ENCODE peak calls at places on chromosome 22, in nine cellular contexts. N is prostate gland; Y is anterior cingulate cortex; U is GM13976; Z is activated CD4-positive, alpha-beta T cell treated with anti-CD3 and anti-CD28 coated beads, Interleukin-2, amount 10 ng/mL, durations not matched to agents 7 days and 5 days; I is Caki2; F is endothelial cell; K is stimulated activated CD8-positive, alpha-beta memory T cell treated with anti-CD3 and anti-CD28 coated beads, Interleukin-4, amount 100 ng/mL, for 4 hours; O is stimulated activated CD4-positive, alpha-beta T cell treated with anti-CD3 and anti-CD28 coated beads, Interleukin-4, amount 100 ng/mL, for 24 hours. M is an unnamed sample.

GRCh38 chr22:17172172-17172833 is 13.2 kb upstream of the HDHD5 start:
- DNase-seq in Z (no peak), U (no peak), N (peak; percentile 55), I (no peak), Y (no peak), F (peak; percentile 17), K (no peak), O (no peak), M (peak; percentile 42)

GRCh38 chr22:24106385-24107381 is 74.6 kb upstream of the SUSD2 start:
- DNase-seq in F (no peak), U (peak; percentile 45), N (no peak), K (peak; percentile 8), Z (peak; percentile 17), O (peak; percentile 5), Y (no peak), I (no peak), M (no peak)

GRCh38 chr22:48037618-48038017 is 1275.2 kb downstream of the TBC1D22A start:
- DNase-seq in O (no peak), I (no peak), Z (no peak), U (no peak), F (no peak), K (no peak), Y (no peak), N (no peak), M (no peak)

GRCh38 chr22:32745251-32745995 is 56.1 kb upstream of the TIMP3 start:
- DNase-seq in Y (no peak), U (no peak), F (peak; percentile 41), N (peak; percentile 30), K (no peak), O (no peak), I (no peak), Z (no peak), M (no peak)

GRCh38 chr22:35905894-35906293 is 122.7 kb downstream of the RBFOX2 start:
- DNase-seq in Y (no peak), K (no peak), Z (no peak), N (no peak), I (no peak), U (no peak), O (no peak), F (no peak), M (no peak)

GRCh38 chr22:35230839-35231584 is 26.3 kb upstream of the HMGXB4 start:
- DNase-seq in K (no peak), O (no peak), F (no peak), Z (peak; percentile 8), Y (no peak), N (no peak), I (no peak), U (no peak), M (no peak)

GRCh38 chr22:23110922-23111527 is 30.8 kb downstream of the RSPH14 start:
- DNase-seq in U (no peak), K (no peak), F (no peak), I (no peak), O (no peak), Y (peak; percentile 66), Z (no peak), N (no peak), M (no peak)

GRCh38 chr22:17984114-17984513 is 40.2 kb downstream of the MICAL3 start:
- DNase-seq in Z (no peak), Y (no peak), I (no peak), N (no peak), F (no peak), O (no peak), U (no peak), K (no peak), M (no peak)

GRCh38 chr22:24161909-24162308 is 19.4 kb upstream of the SUSD2 start:
- DNase-seq in Z (no peak), K (no peak), F (no peak), I (no peak), U (no peak), N (peak; percentile 70), Y (peak; percentile 12), O (no peak), M (no peak)

GRCh38 chr22:34122064-34122463 is 201.8 kb upstream of the LARGE1 start:
- DNase-seq in K (no peak), U (no peak), O (no peak), Y (no peak), Z (no peak), I (no peak), F (no peak), N (no peak), M (no peak)

GRCh38 chr22:47613606-47614350 is 851.3 kb downstream of the TBC1D22A start:
- DNase-seq in U (no peak), K (no peak), I (no peak), N (no peak), F (no peak), Y (no peak), O (no peak), Z (no peak), M (no peak)

GRCh38 chr22:43128928-43129424 is 14.2 kb downstream of the MCAT start:
- DNase-seq in U (peak; percentile 69), K (no peak), N (no peak), Z (no peak), I (peak; percentile 27), F (no peak), Y (no peak), O (no peak), M (no peak)

GRCh38 chr22:45867906-45868555 is 108.9 kb downstream of the WNT7B start:
- DNase-seq in K (no peak), Y (no peak), O (no peak), I (no peak), N (no peak), Z (no peak), U (no peak), F (peak; percentile 4), M (no peak)

GRCh38 chr22:42366815-42367581 is 65.2 kb downstream of the NFAM1 start:
- DNase-seq in O (no peak), F (no peak), Y (peak; percentile 65), N (peak; percentile 73), K (no peak), U (no peak), I (no peak), Z (no peak), M (peak; percentile 73)

GRCh38 chr22:49180683-49181024 is 647.0 kb downstream of the BRD1 start:
- DNase-seq in Y (no peak), F (no peak), K (no peak), I (no peak), Z (no peak), U (no peak), N (no peak), O (no peak), M (no peak)

GRCh38 chr22:30841264-30841663 is 127.3 kb downstream of the MORC2 start:
- DNase-seq in F (no peak), Z (no peak), K (no peak), Y (no peak), I (no peak), N (no peak), O (no peak), U (no peak), M (no peak)

GRCh38 chr22:24429411-24430365 is 2.3 kb downstream of the ADORA2A start:
- DNase-seq in F (no peak), U (peak; percentile 71), K (no peak), Z (peak; percentile 75), I (no peak), O (peak; percentile 67), N (peak; percentile 63), Y (no peak), M (no peak)

GRCh38 chr22:36386351-36386899 is 1.3 kb downstream of the MYH9 start:
- DNase-seq in N (peak; percentile 44), Y (peak; percentile 39), U (peak; percentile 79), I (peak; percentile 93), O (peak; percentile 61), K (peak; percentile 35), Z (peak; percentile 37), F (no peak), M (peak; percentile 48)

GRCh38 chr22:23221351-23221804 is 41.1 kb downstream of the BCR start:
- DNase-seq in U (no peak), F (no peak), I (no peak), N (no peak), Y (no peak), Z (no peak), K (no peak), O (no peak), M (no peak)

GRCh38 chr22:37443977-37444376 is 16.7 kb upstream of the ELFN2 start:
- DNase-seq in I (no peak), K (no peak), Y (no peak), Z (no peak), F (no peak), N (no peak), O (no peak), U (no peak), M (no peak)

GRCh38 chr22:38465673-38466490 is 2.0 kb upstream of the KDELR3 start:
- DNase-seq in O (no peak), K (no peak), Y (no peak), F (no peak), N (no peak), U (peak; percentile 28), Z (no peak), I (no peak), M (no peak)

GRCh38 chr22:21623402-21623970 is 6.3 kb downstream of the YDJC start:
- DNase-seq in N (no peak), F (no peak), I (no peak), U (no peak), K (no peak), Z (no peak), O (no peak), Y (peak; percentile 46), M (peak; percentile 79)

GRCh38 chr22:39212721-39213376 is 31.9 kb downstream of the PDGFB start:
- DNase-seq in I (peak; percentile 92), N (no peak), F (no peak), U (peak; percentile 20), Y (no peak), O (no peak), K (no peak), Z (no peak), M (no peak)

GRCh38 chr22:35904332-35904692 is 124.3 kb downstream of the RBFOX2 start:
- DNase-seq in Y (no peak), U (no peak), F (no peak), Z (no peak), O (no peak), K (no peak), N (no peak), I (no peak), M (no peak)

GRCh38 chr22:37167981-37168647 is 18.4 kb upstream of the IL2RB start:
- DNase-seq in N (no peak), Y (no peak), Z (no peak), O (no peak), U (no peak), K (no peak), I (no peak), F (no peak), M (no peak)

GRCh38 chr22:49044091-49044490 is 783.6 kb downstream of the BRD1 start:
- DNase-seq in F (no peak), Z (no peak), U (no peak), Y (no peak), N (no peak), K (no peak), I (no peak), O (no peak), M (no peak)

GRCh38 chr22:40035351-40035750 is 40.6 kb downstream of the FAM83F start:
- DNase-seq in I (no peak), U (no peak), Y (no peak), N (no peak), K (no peak), Z (no peak), O (no peak), F (no peak), M (no peak)

GRCh38 chr22:19291218-19291579 is 320 bp downstream of the CLTCL1 start:
- DNase-seq in K (no peak), O (peak; percentile 14), I (no peak), N (peak; percentile 8), F (peak; percentile 49), Z (peak; percentile 30), Y (peak; percentile 11), U (no peak), M (no peak)

GRCh38 chr22:21073023-21073422 is 27.3 kb downstream of the LRRC74B start:
- DNase-seq in O (no peak), K (no peak), N (no peak), Y (no peak), F (no peak), Z (no peak), I (no peak), U (no peak), M (no peak)

GRCh38 chr22:40691532-40691931 is 12.2 kb downstream of the MCHR1 start:
- DNase-seq in F (no peak), N (no peak), O (no peak), Z (no peak), Y (no peak), K (no peak), U (no peak), I (no peak), M (no peak)

GRCh38 chr22:35437038-35437437 is 37.1 kb downstream of the MCM5 start:
- DNase-seq in O (no peak), K (no peak), Z (no peak), U (no peak), F (no peak), Y (no peak), I (peak; percentile 46), N (no peak), M (no peak)

M was measured in pons.